ENCODE peak calls at places on chromosomes 11 and 22, in eight cellular contexts. L is PC-3, Z is IMR-90, E is HCT116, M is stomach, P is heart left ventricle, G is OCI-LY7, B is kidney. S is an unnamed sample. For H3K9me3 and H3K36me3, the result is how much of the 10 kb centered on the place peaks cover.

GRCh38 chr11:119307219-119307618 is 9.7 kb downstream of the MCAM start:
- DNase-seq in L (no peak), Z (no peak), E (no peak), M (no peak), P (no peak), G (no peak), B (no peak), S (no peak)

GRCh38 chr11:98568011-98568410 is 452.7 kb upstream of the CNTN5 start:
- DNase-seq in L (no peak), Z (no peak), E (no peak), M (no peak), P (no peak), G (no peak), B (no peak), S (no peak)

GRCh38 chr11:128424271-128424709 is 163.1 kb downstream of the ETS1 start:
- DNase-seq in L (no peak), Z (no peak), E (no peak), M (no peak), P (peak), G (no peak), B (peak), S (no peak)

GRCh38 chr11:358129-358805 is 11.0 kb upstream of the B4GALNT4 start:
- DNase-seq in L (no peak), Z (no peak), E (no peak), M (no peak), P (no peak), G (no peak), B (no peak), S (no peak)

GRCh38 chr11:77198440-77198849 is 70.4 kb downstream of the MYO7A start:
- DNase-seq in L (peak), Z (peak), E (peak), M (no peak), P (peak), G (peak), B (peak), S (no peak)

GRCh38 chr11:44709966-44710365 is 16.8 kb upstream of the TSPAN18 start:
- DNase-seq in L (peak), Z (peak), E (no peak), M (no peak), P (no peak), G (no peak), B (peak), S (peak)

GRCh38 chr11:11401960-11402359 is 48.9 kb upstream of the CSNK2A3 start:
- DNase-seq in L (no peak), Z (no peak), E (no peak), M (no peak), P (no peak), G (no peak), B (no peak), S (no peak)

GRCh38 chr22:31474743-31475142 is 14.9 kb downstream of the EIF4ENIF1 start:
- DNase-seq in L (no peak), Z (peak), E (no peak), M (no peak), P (no peak), G (no peak), B (no peak), S (no peak)

GRCh38 chr11:102955624-102956023 is at the start of gene MMP13:
- DNase-seq in L (peak), Z (no peak), E (no peak), M (no peak), P (no peak), G (no peak), B (no peak), S (no peak)

GRCh38 chr22:27985323-27986275 is 66.5 kb upstream of the PITPNB start:
- DNase-seq in L (no peak), Z (no peak), E (no peak), M (peak), P (peak), G (peak), B (no peak), S (no peak)

GRCh38 chr22:30861688-30862552 is 106.7 kb downstream of the MORC2 start:
- DNase-seq in L (no peak), Z (no peak), E (no peak), M (peak), P (no peak), G (no peak), B (peak), S (no peak)

GRCh38 chr22:34354071-34354817 is 434.0 kb upstream of the LARGE1 start:
- DNase-seq in L (no peak), Z (no peak), E (no peak), M (no peak), P (no peak), G (no peak), B (no peak), S (no peak)

GRCh38 chr11:2100361-2101170 is 38.6 kb downstream of the IGF2 start:
- DNase-seq in L (no peak), Z (no peak), E (no peak), M (peak), P (peak), G (no peak), B (peak), S (no peak)

GRCh38 chr11:120254788-120255518 is 15.0 kb downstream of the POU2F3 start:
- DNase-seq in L (no peak), Z (no peak), E (no peak), M (no peak), P (no peak), G (no peak), B (no peak), S (no peak)

GRCh38 chr11:70768346-70769095 is 370.2 kb downstream of the CTTN start:
- DNase-seq in L (no peak), Z (no peak), E (no peak), M (no peak), P (no peak), G (no peak), B (no peak), S (no peak)
- H3K9me3 ChIP-seq in L (under half), Z (under half), E (under half), M (under half), P (under half), G (under half), B (under half), S (under half)

DNA sequence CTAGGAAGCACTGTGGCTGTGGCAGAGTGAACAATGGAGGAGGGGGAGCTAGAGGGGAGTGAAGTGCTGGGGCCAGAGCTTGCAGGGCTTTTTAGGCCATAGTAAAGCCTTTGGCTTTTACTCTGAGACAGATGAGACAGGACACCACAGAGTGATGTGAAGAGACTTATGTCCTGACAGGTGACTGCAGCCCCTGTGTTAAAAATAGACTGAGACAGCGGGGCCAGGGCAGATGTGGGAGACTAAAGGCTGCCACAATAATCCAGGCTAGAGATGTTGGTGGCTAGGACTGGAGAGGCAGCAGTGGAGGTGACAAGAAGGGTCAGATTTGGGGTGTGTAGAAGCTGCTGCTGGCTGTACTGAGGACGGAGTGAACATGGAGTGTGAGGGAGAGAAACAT is 27.6 kb downstream of the SLC43A1 start:
- DNase-seq in L (no peak), Z (no peak), E (no peak), M (no peak), P (no peak), G (no peak), B (no peak), S (no peak)
- H3K36me3 ChIP-seq in L (under half), Z (under half), E (under half), M (half or more), P (half or more), G (half or more), B (under half), S (under half)

GRCh38 chr22:47618611-47619010 is 856.2 kb downstream of the TBC1D22A start:
- DNase-seq in L (no peak), Z (no peak), E (no peak), M (no peak), P (no peak), G (no peak), B (no peak), S (no peak)
- H3K9me3 ChIP-seq in L (under half), Z (half or more), E (under half), M (under half), P (under half), G (under half), B (under half), S (under half)

DNA sequence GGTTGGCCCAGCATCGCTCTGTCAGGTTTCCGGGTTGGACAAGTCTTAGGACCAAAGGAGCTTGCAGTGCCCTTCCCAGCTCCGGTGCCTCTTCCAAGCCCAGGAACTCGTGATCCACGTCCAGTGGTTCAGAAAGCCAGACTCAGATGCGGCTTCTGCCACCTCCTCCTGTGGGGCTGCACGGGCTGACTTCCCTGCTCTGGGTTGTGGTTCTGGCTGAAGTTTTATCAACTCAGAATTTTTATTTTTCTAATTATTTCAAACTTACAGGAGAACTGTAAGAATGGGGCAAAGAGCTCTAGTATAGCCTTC is 85.0 kb downstream of the BCR start:
- DNase-seq in L (no peak), Z (no peak), E (no peak), M (no peak), P (no peak), G (no peak), B (no peak), S (no peak)
- H3K36me3 ChIP-seq in L (under half), Z (under half), E (under half), M (half or more), P (under half), G (under half), B (under half), S (under half)